ENCODE peak calls at places on chromosome 11, in seven cellular contexts. One of them, this sample, is unnamed.

GRCh38 chr11:95764267-95764898 is 25.2 kb downstream of the FAM76B start:
- DNase-seq in heart right ventricle: no peak
- DNase-seq in hepatocyte: peak
- DNase-seq in cardiac muscle cell: peak
- DNase-seq in esophagus squamous epithelium: no peak
- DNase-seq in GM12865: peak
- DNase-seq in gastrocnemius medialis: no peak
- DNase-seq in this sample: peak

GRCh38 chr11:111512296-111513239 is at the start of gene BTG4:
- DNase-seq in heart right ventricle: peak
- DNase-seq in hepatocyte: peak
- DNase-seq in cardiac muscle cell: peak
- DNase-seq in esophagus squamous epithelium: no peak
- DNase-seq in GM12865: no peak
- DNase-seq in gastrocnemius medialis: no peak
- DNase-seq in this sample: no peak

GRCh38 chr11:3984896-3985295 is 109.7 kb upstream of the RRM1 start:
- DNase-seq in heart right ventricle: no peak
- DNase-seq in hepatocyte: peak
- DNase-seq in cardiac muscle cell: peak
- DNase-seq in esophagus squamous epithelium: no peak
- DNase-seq in GM12865: peak
- DNase-seq in gastrocnemius medialis: no peak
- DNase-seq in this sample: no peak

GRCh38 chr11:111635706-111636045 is 33.4 kb downstream of the SIK2 start:
- DNase-seq in heart right ventricle: no peak
- DNase-seq in hepatocyte: no peak
- DNase-seq in cardiac muscle cell: peak
- DNase-seq in esophagus squamous epithelium: no peak
- DNase-seq in GM12865: no peak
- DNase-seq in gastrocnemius medialis: peak
- DNase-seq in this sample: peak

GRCh38 chr11:15038963-15039362 is 34.4 kb upstream of the CALCB start:
- DNase-seq in heart right ventricle: no peak
- DNase-seq in hepatocyte: no peak
- DNase-seq in cardiac muscle cell: peak
- DNase-seq in esophagus squamous epithelium: no peak
- DNase-seq in GM12865: no peak
- DNase-seq in gastrocnemius medialis: no peak
- DNase-seq in this sample: no peak

GRCh38 chr11:88411265-88411664 is 73.7 kb upstream of the CTSC start:
- DNase-seq in heart right ventricle: no peak
- DNase-seq in hepatocyte: no peak
- DNase-seq in cardiac muscle cell: no peak
- DNase-seq in esophagus squamous epithelium: no peak
- DNase-seq in GM12865: no peak
- DNase-seq in gastrocnemius medialis: no peak
- DNase-seq in this sample: peak

GRCh38 chr11:66268953-66269906 is 791 bp downstream of the RAB1B start:
- DNase-seq in heart right ventricle: no peak
- DNase-seq in hepatocyte: peak
- DNase-seq in cardiac muscle cell: peak
- DNase-seq in esophagus squamous epithelium: no peak
- DNase-seq in GM12865: peak
- DNase-seq in gastrocnemius medialis: no peak
- DNase-seq in this sample: no peak

GRCh38 chr11:128939591-128939990 is 3.1 kb downstream of the TP53AIP1 start:
- DNase-seq in heart right ventricle: no peak
- DNase-seq in hepatocyte: no peak
- DNase-seq in cardiac muscle cell: no peak
- DNase-seq in esophagus squamous epithelium: no peak
- DNase-seq in GM12865: no peak
- DNase-seq in gastrocnemius medialis: no peak
- DNase-seq in this sample: no peak

GRCh38 chr11:68503281-68503687 is 42.7 kb downstream of the PPP6R3 start:
- DNase-seq in heart right ventricle: no peak
- DNase-seq in hepatocyte: no peak
- DNase-seq in cardiac muscle cell: peak
- DNase-seq in esophagus squamous epithelium: no peak
- DNase-seq in GM12865: no peak
- DNase-seq in gastrocnemius medialis: no peak
- DNase-seq in this sample: no peak

GRCh38 chr11:61489833-61490585 is 18.5 kb upstream of the LRRC10B start:
- DNase-seq in heart right ventricle: no peak
- DNase-seq in hepatocyte: peak
- DNase-seq in cardiac muscle cell: peak
- DNase-seq in esophagus squamous epithelium: no peak
- DNase-seq in GM12865: no peak
- DNase-seq in gastrocnemius medialis: no peak
- DNase-seq in this sample: no peak

GRCh38 chr11:60756307-60757032 is at the start of gene MS4A15:
- DNase-seq in heart right ventricle: no peak
- DNase-seq in hepatocyte: peak
- DNase-seq in cardiac muscle cell: no peak
- DNase-seq in esophagus squamous epithelium: no peak
- DNase-seq in GM12865: peak
- DNase-seq in gastrocnemius medialis: no peak
- DNase-seq in this sample: peak

GRCh38 chr11:67384851-67385366 is 6.9 kb upstream of the RAD9A start:
- DNase-seq in heart right ventricle: no peak
- DNase-seq in hepatocyte: no peak
- DNase-seq in cardiac muscle cell: peak
- DNase-seq in esophagus squamous epithelium: no peak
- DNase-seq in GM12865: no peak
- DNase-seq in gastrocnemius medialis: no peak
- DNase-seq in this sample: no peak

DNA sequence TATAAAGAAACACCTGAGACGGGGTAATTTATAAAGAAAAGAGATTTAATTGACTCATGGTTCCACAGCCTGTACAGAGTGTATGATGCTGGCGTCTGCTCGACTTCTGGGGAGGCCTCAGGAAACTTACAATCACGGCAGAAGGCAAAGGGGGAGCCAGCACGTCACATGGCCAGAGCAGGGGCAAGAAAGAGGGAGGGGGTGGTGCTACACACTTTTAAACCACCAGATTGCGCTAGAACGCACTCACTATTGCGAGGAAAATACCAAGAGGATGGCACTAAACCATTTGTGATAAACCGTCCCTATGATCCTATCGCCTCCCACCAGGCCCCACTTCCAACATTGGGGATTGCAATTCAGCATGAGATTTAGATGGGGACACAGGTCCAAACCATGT is 79.7 kb upstream of the CARD18 start:
- DNase-seq in heart right ventricle: no peak
- DNase-seq in hepatocyte: no peak
- DNase-seq in cardiac muscle cell: no peak
- DNase-seq in esophagus squamous epithelium: no peak
- DNase-seq in GM12865: peak
- DNase-seq in gastrocnemius medialis: no peak
- DNase-seq in this sample: no peak
- TF ChIP-seq CTCF in heart right ventricle: no peak
- TF ChIP-seq CTCF in hepatocyte: no peak
- TF ChIP-seq CTCF in cardiac muscle cell: no peak
- TF ChIP-seq CTCF in esophagus squamous epithelium: no peak
- TF ChIP-seq CTCF in GM12865: no peak
- TF ChIP-seq CTCF in gastrocnemius medialis: no peak
- TF ChIP-seq CTCF in this sample: no peak

GRCh38 chr11:40289370-40289769 is 1170.1 kb downstream of the LRRC4C start:
- DNase-seq in heart right ventricle: no peak
- DNase-seq in hepatocyte: no peak
- DNase-seq in cardiac muscle cell: no peak
- DNase-seq in esophagus squamous epithelium: no peak
- DNase-seq in GM12865: no peak
- DNase-seq in gastrocnemius medialis: no peak
- DNase-seq in this sample: no peak

GRCh38 chr11:40288212-40288803 is 1171.1 kb downstream of the LRRC4C start:
- DNase-seq in heart right ventricle: no peak
- DNase-seq in hepatocyte: no peak
- DNase-seq in cardiac muscle cell: no peak
- DNase-seq in esophagus squamous epithelium: no peak
- DNase-seq in GM12865: no peak
- DNase-seq in gastrocnemius medialis: no peak
- DNase-seq in this sample: no peak

GRCh38 chr11:40292636-40293585 is 1166.5 kb downstream of the LRRC4C start:
- DNase-seq in heart right ventricle: peak
- DNase-seq in hepatocyte: peak
- DNase-seq in cardiac muscle cell: peak
- DNase-seq in esophagus squamous epithelium: no peak
- DNase-seq in GM12865: no peak
- DNase-seq in gastrocnemius medialis: no peak
- DNase-seq in this sample: no peak

GRCh38 chr11:40291304-40292100 is 1168.0 kb downstream of the LRRC4C start:
- DNase-seq in heart right ventricle: no peak
- DNase-seq in hepatocyte: no peak
- DNase-seq in cardiac muscle cell: no peak
- DNase-seq in esophagus squamous epithelium: no peak
- DNase-seq in GM12865: no peak
- DNase-seq in gastrocnemius medialis: no peak
- DNase-seq in this sample: no peak

DNA sequence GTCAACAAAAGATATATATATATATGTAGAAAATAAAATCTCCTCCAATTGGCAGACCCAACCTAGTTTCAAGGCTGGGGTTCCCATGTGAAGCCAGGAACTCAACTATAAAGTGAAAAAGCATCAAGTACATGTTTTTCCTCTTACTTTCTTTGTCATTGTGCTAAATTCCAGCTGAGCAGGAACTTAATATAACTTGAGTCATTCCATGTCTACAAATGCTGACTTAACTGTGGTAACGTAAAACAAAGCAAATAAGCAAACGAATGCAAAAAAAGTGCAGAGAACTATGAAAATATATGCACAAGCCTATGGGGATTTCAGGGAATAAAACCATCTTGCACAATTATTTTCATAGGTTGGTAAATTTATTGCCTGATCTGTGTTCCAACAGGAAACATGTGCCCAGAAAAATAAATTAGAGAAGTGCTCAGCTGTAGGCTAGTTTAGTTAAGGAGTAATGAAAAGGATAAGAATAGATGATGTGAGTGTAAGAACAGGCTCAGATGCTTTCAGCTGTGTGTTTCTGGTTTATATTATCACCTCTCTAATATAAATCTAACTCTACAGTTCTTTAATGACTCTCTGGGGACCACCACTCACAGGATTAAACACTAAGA is 1169.3 kb downstream of the LRRC4C start:
- DNase-seq in heart right ventricle: no peak
- DNase-seq in hepatocyte: no peak
- DNase-seq in cardiac muscle cell: no peak
- DNase-seq in esophagus squamous epithelium: no peak
- DNase-seq in GM12865: no peak
- DNase-seq in gastrocnemius medialis: no peak
- DNase-seq in this sample: no peak
- H3K4me3 ChIP-seq in heart right ventricle: no peak
- H3K4me3 ChIP-seq in hepatocyte: no peak
- H3K4me3 ChIP-seq in cardiac muscle cell: no peak
- H3K4me3 ChIP-seq in esophagus squamous epithelium: no peak
- H3K4me3 ChIP-seq in GM12865: no peak
- H3K4me3 ChIP-seq in gastrocnemius medialis: no peak
- H3K4me3 ChIP-seq in this sample: no peak

GRCh38 chr11:120590472-120590871 is 78.9 kb downstream of the GRIK4 start:
- DNase-seq in heart right ventricle: no peak
- DNase-seq in hepatocyte: no peak
- DNase-seq in cardiac muscle cell: no peak
- DNase-seq in esophagus squamous epithelium: no peak
- DNase-seq in GM12865: no peak
- DNase-seq in gastrocnemius medialis: no peak
- DNase-seq in this sample: no peak

GRCh38 chr11:120597250-120597649 is 85.7 kb downstream of the GRIK4 start:
- DNase-seq in heart right ventricle: no peak
- DNase-seq in hepatocyte: no peak
- DNase-seq in cardiac muscle cell: no peak
- DNase-seq in esophagus squamous epithelium: no peak
- DNase-seq in GM12865: peak
- DNase-seq in gastrocnemius medialis: no peak
- DNase-seq in this sample: no peak

GRCh38 chr11:120599816-120600420 is 88.4 kb downstream of the GRIK4 start:
- DNase-seq in heart right ventricle: no peak
- DNase-seq in hepatocyte: no peak
- DNase-seq in cardiac muscle cell: no peak
- DNase-seq in esophagus squamous epithelium: no peak
- DNase-seq in GM12865: no peak
- DNase-seq in gastrocnemius medialis: no peak
- DNase-seq in this sample: no peak

GRCh38 chr11:120598517-120599209 is 87.1 kb downstream of the GRIK4 start:
- DNase-seq in heart right ventricle: no peak
- DNase-seq in hepatocyte: no peak
- DNase-seq in cardiac muscle cell: no peak
- DNase-seq in esophagus squamous epithelium: no peak
- DNase-seq in GM12865: no peak
- DNase-seq in gastrocnemius medialis: no peak
- DNase-seq in this sample: no peak

DNA sequence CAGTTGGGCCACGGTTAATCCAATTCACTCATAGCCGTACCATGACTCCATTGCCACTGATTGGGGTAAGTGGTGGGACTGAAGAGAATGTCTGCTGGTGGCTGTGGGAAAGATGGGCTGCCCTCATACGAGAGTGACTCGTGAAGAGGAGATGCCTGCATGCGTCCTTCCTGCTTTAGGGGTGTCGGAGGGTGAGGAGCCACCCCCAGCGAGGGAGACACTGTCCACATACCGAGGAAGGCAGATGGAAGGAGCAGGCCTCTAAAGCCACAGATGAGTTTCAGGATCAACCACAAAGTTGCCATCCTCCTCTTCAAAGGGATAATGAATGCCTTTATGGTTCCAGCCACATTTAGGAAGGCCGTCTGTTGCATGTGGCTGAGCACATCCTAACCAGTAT is 83.2 kb downstream of the GRIK4 start:
- DNase-seq in heart right ventricle: no peak
- DNase-seq in hepatocyte: no peak
- DNase-seq in cardiac muscle cell: no peak
- DNase-seq in esophagus squamous epithelium: no peak
- DNase-seq in GM12865: no peak
- DNase-seq in gastrocnemius medialis: no peak
- DNase-seq in this sample: no peak
- TF ChIP-seq CTCF in heart right ventricle: no peak
- TF ChIP-seq CTCF in hepatocyte: no peak
- TF ChIP-seq CTCF in cardiac muscle cell: no peak
- TF ChIP-seq CTCF in esophagus squamous epithelium: no peak
- TF ChIP-seq CTCF in GM12865: no peak
- TF ChIP-seq CTCF in gastrocnemius medialis: no peak
- TF ChIP-seq CTCF in this sample: no peak

GRCh38 chr11:118048472-118049370 is 28.2 kb upstream of the TMPRSS4 start:
- DNase-seq in heart right ventricle: no peak
- DNase-seq in hepatocyte: no peak
- DNase-seq in cardiac muscle cell: no peak
- DNase-seq in esophagus squamous epithelium: no peak
- DNase-seq in GM12865: peak
- DNase-seq in gastrocnemius medialis: no peak
- DNase-seq in this sample: no peak

GRCh38 chr11:118045191-118045590 is 31.7 kb upstream of the TMPRSS4 start:
- DNase-seq in heart right ventricle: no peak
- DNase-seq in hepatocyte: no peak
- DNase-seq in cardiac muscle cell: no peak
- DNase-seq in esophagus squamous epithelium: no peak
- DNase-seq in GM12865: no peak
- DNase-seq in gastrocnemius medialis: no peak
- DNase-seq in this sample: no peak

GRCh38 chr11:118046964-118047700 is 29.7 kb upstream of the TMPRSS4 start:
- DNase-seq in heart right ventricle: no peak
- DNase-seq in hepatocyte: no peak
- DNase-seq in cardiac muscle cell: no peak
- DNase-seq in esophagus squamous epithelium: no peak
- DNase-seq in GM12865: no peak
- DNase-seq in gastrocnemius medialis: no peak
- DNase-seq in this sample: no peak

GRCh38 chr11:118047749-118048148 is 29.1 kb upstream of the TMPRSS4 start:
- DNase-seq in heart right ventricle: no peak
- DNase-seq in hepatocyte: no peak
- DNase-seq in cardiac muscle cell: no peak
- DNase-seq in esophagus squamous epithelium: no peak
- DNase-seq in GM12865: no peak
- DNase-seq in gastrocnemius medialis: no peak
- DNase-seq in this sample: no peak

GRCh38 chr11:118046051-118046963 is 30.6 kb upstream of the TMPRSS4 start:
- DNase-seq in heart right ventricle: no peak
- DNase-seq in hepatocyte: no peak
- DNase-seq in cardiac muscle cell: no peak
- DNase-seq in esophagus squamous epithelium: no peak
- DNase-seq in GM12865: peak
- DNase-seq in gastrocnemius medialis: no peak
- DNase-seq in this sample: no peak
- H3K4me3 ChIP-seq in heart right ventricle: no peak
- H3K4me3 ChIP-seq in hepatocyte: no peak
- H3K4me3 ChIP-seq in cardiac muscle cell: no peak
- H3K4me3 ChIP-seq in esophagus squamous epithelium: no peak
- H3K4me3 ChIP-seq in GM12865: no peak
- H3K4me3 ChIP-seq in gastrocnemius medialis: no peak
- H3K4me3 ChIP-seq in this sample: no peak